ENCODE peak calls at places on chromosomes 7 and 10, in eight cellular contexts. B is ovary, V is Calu3, K is fibroblast of villous mesenchyme, T is IMR-90, Z is foreskin keratinocyte, Q is fibroblast of pulmonary artery, X is OCI-LY7. R is an unnamed sample.

GRCh38 chr10:72320676-72321247 is 34.0 kb downstream of the DNAJB12 start:
- DNase-seq in K (peak), Q (peak), V (peak), B (peak), X (peak), T (peak), Z (peak), R (peak)

GRCh38 chr7:18086165-18087030 is 58.8 kb upstream of the PRPS1L1 start:
- DNase-seq in K (no peak), X (no peak), V (peak), Q (peak), T (no peak), Z (peak), B (no peak), R (peak)

GRCh38 chr7:75866497-75867389 is 12.1 kb upstream of the RHBDD2 start:
- DNase-seq in Z (peak), T (peak), X (peak), Q (peak), K (peak), V (peak), B (peak), R (peak)

GRCh38 chr10:12349628-12350166 is 350 bp downstream of the CAMK1D start:
- DNase-seq in T (no peak), Q (no peak), V (no peak), X (no peak), B (peak), Z (no peak), K (no peak), R (no peak)

GRCh38 chr10:122490786-122491680 is 29.7 kb downstream of the HTRA1 start:
- DNase-seq in V (no peak), T (no peak), K (no peak), X (no peak), Z (peak), Q (peak), B (peak), R (peak)

GRCh38 chr10:45410807-45411606 is 37.0 kb downstream of the ALOX5 start:
- DNase-seq in T (no peak), Q (peak), X (no peak), B (no peak), Z (no peak), V (no peak), K (no peak), R (peak)

GRCh38 chr10:101834341-101834740 is 9.3 kb downstream of the KCNIP2 start:
- DNase-seq in B (peak), V (no peak), T (no peak), K (no peak), X (no peak), Z (no peak), Q (no peak), R (peak)

GRCh38 chr10:92880233-92880861 is 32.0 kb downstream of the EXOC6 start:
- DNase-seq in B (no peak), T (peak), Q (peak), K (peak), X (peak), V (peak), Z (peak), R (peak)

GRCh38 chr10:129932996-129933395 is 31.1 kb downstream of the EBF3 start:
- DNase-seq in B (peak), K (no peak), Z (no peak), V (no peak), Q (no peak), T (no peak), X (no peak), R (no peak)

GRCh38 chr10:72953687-72954086 is 919 bp downstream of the PLA2G12B start:
- DNase-seq in K (no peak), X (no peak), T (no peak), B (no peak), V (no peak), Z (no peak), Q (no peak), R (no peak)

GRCh38 chr7:51273360-51273759 is 43.2 kb downstream of the COBL start:
- DNase-seq in B (no peak), K (no peak), Q (no peak), V (no peak), Z (no peak), X (no peak), T (no peak), R (no peak)

GRCh38 chr7:73841689-73842247 is 548 bp downstream of the METTL27 start:
- DNase-seq in V (no peak), Z (no peak), T (no peak), K (no peak), B (no peak), Q (no peak), X (no peak), R (peak)

GRCh38 chr10:81949283-81949682 is 74.3 kb downstream of the NRG3 start:
- DNase-seq in Z (no peak), K (no peak), Q (no peak), V (no peak), X (no peak), T (no peak), B (no peak), R (no peak)

GRCh38 chr7:130281227-130281626 is 11.7 kb upstream of the CPA4 start:
- DNase-seq in Z (peak), X (no peak), V (no peak), K (no peak), Q (peak), T (peak), B (no peak), R (no peak)

DNA sequence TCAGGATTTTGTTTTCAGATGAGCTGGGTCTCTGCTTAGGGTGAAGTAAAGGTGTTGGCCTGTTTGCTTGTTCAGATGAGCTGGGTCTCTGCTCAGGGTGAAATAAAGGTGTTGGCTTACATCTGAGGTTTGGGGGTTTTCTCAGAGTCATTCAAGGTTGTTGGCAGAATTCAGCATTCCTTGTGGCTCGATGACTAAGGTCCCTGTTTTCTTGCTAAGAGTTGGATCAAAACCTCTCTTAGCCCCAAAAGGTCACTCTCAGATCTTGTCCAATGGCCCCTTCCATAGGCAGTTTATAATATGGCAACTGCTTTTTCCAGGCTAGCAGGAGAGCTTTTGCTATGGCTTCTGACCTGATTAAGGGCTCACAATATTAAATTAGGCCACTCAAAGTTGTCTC is 106.6 kb downstream of the ADAM22 start:
- DNase-seq in X (no peak), T (no peak), B (no peak), V (no peak), K (no peak), Q (no peak), Z (no peak), R (no peak)
- TF ChIP-seq CTCF in X (no peak), T (no peak), B (no peak), V (no peak), K (no peak), Q (no peak), Z (no peak), R (no peak)

GRCh38 chr10:120735773-120736371 is 115.3 kb upstream of the WDR11 start:
- DNase-seq in X (peak), K (peak), Z (peak), T (peak), Q (peak), V (no peak), B (no peak), R (no peak)
- TF ChIP-seq CTCF in X (peak), K (peak), Z (peak), T (peak), Q (peak), V (peak), B (no peak), R (peak)

DNA sequence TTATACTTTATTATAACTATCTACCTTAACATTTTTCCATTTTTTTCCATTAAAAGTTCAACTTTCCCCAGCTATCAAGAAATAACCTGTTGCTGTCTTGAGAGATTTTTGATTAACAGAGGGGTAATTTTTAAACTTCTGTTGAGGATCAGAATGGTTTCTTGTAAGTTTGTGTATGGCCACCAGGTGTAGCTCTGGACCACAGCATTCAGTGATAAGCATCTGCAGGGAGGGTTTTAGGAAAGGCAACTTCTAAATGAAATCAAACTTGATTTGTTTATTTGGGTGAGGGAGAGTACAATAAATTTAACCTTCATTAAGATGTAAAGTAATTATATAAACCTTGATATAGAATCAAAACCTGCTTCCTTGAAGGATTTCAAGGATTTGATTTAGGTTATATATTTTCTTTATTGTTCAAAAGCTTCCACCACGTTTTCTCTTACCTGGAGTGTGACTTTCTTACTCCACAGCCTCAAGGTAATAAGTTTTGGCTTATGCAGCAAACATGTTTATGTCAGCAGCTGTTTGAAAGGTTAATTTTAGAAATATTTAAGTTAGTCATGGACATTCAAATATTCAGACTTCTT is 153.3 kb downstream of the STK31 start:
- DNase-seq in K (peak), Z (peak), Q (peak), X (peak), V (peak), T (peak), B (no peak), R (peak)
- TF ChIP-seq CTCF in K (peak), Z (peak), Q (peak), X (peak), V (peak), T (peak), B (no peak), R (peak)

GRCh38 chr7:149467321-149467859 is 6.5 kb upstream of the ZNF777 start:
- DNase-seq in V (no peak), Z (no peak), B (no peak), Q (no peak), K (no peak), X (no peak), T (no peak), R (no peak)

GRCh38 chr7:149466364-149466763 is 5.5 kb upstream of the ZNF777 start:
- DNase-seq in V (no peak), Z (no peak), X (no peak), K (no peak), Q (no peak), B (no peak), T (no peak), R (no peak)

GRCh38 chr7:149471289-149471953 is 10.6 kb upstream of the ZNF777 start:
- DNase-seq in T (no peak), B (no peak), V (no peak), Q (no peak), K (no peak), X (no peak), Z (no peak), R (no peak)

GRCh38 chr7:149469806-149470205 is 8.9 kb upstream of the ZNF777 start:
- DNase-seq in Z (no peak), T (no peak), K (no peak), Q (no peak), B (no peak), V (no peak), X (no peak), R (no peak)

DNA sequence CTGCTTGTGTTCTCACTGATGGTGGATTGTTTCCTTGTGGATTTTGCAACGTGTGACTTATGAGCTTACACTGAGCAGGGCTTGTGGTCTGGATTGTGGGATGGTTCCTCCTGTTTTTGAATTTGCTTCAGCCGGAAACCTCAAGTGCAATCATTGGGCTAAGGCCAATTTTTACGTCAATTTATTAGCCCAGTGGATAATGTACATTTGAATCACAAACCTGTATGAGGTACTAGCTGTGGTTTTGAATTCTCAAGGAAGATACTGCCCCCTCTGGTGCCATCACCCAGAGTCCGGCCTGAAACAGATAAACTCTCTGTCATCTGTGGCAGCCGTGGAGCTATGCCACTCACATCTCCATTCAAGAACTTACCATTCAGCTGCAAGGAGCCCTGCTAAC is 7.3 kb upstream of the ZNF777 start:
- DNase-seq in V (no peak), T (no peak), Z (no peak), B (no peak), Q (peak), X (no peak), K (peak), R (no peak)
- TF ChIP-seq CTCF in V (no peak), T (no peak), Z (no peak), B (no peak), Q (no peak), X (peak), K (peak), R (no peak)

GRCh38 chr7:149027560-149028345 is 552 bp downstream of the PDIA4 start:
- DNase-seq in Z (no peak), B (no peak), V (no peak), Q (peak), K (peak), T (peak), X (peak), R (no peak)

GRCh38 chr7:149023662-149024061 is 4.6 kb downstream of the PDIA4 start:
- DNase-seq in Z (no peak), K (no peak), B (no peak), T (no peak), V (no peak), X (no peak), Q (no peak), R (no peak)

GRCh38 chr7:149031353-149031910 is 3.1 kb upstream of the PDIA4 start:
- DNase-seq in Z (no peak), T (no peak), X (no peak), K (no peak), B (no peak), V (no peak), Q (no peak), R (no peak)

GRCh38 chr7:149027055-149027454 is 1.2 kb downstream of the PDIA4 start:
- DNase-seq in T (no peak), Z (no peak), V (no peak), X (peak), B (no peak), K (no peak), Q (no peak), R (no peak)

DNA sequence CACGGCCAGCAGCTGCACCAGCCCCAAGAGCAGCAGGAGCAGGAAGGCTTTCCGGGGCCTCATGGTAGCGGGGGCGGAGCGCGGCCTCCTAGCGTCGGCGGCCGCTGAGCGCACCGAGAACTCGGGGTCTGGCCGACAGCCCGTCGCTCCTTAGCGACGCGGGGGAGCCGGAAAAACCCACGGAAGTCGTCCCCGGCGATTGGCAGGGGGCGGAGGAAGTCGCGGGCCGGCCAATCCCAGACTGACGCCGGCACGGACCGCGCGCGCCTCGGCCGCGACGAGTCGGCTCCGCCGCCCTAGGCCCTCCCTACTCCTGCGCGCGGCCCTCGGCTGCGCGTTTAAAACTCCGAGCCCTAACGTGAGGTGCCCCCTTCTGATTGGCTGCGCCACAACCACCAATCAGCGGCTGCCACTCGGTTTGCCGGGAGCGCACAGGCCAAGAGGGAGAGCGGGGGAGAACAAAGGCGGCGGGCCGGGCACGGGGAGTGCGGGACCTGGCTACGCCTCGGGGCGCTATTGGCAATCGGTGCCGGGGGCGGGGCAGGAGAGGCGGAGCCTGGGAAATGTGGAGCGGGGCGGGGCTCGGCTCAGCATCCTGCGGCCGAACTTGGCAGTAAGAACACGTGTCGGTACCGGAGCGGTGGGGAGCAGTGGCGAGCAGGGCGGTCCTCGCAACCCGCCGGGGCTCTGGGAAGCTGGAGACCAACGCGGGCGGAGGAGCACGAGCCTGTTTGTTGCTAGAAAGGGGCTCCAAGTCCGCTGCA is at the start of gene PDIA4:
- DNase-seq in K (peak), T (peak), X (peak), B (peak), Z (peak), V (peak), Q (peak), R (peak)
- TF ChIP-seq CTCF in K (no peak), T (peak), X (no peak), B (no peak), Z (peak), V (peak), Q (no peak), R (no peak)

GRCh38 chr7:101405474-101406067 is 42.9 kb downstream of the COL26A1 start:
- DNase-seq in V (no peak), Z (no peak), T (no peak), Q (no peak), X (no peak), B (no peak), K (no peak), R (no peak)

GRCh38 chr7:101410743-101411476 is 48.2 kb downstream of the COL26A1 start:
- DNase-seq in B (no peak), X (peak), Q (peak), K (peak), Z (no peak), T (no peak), V (peak), R (peak)

GRCh38 chr7:101412976-101413375 is 50.3 kb downstream of the COL26A1 start:
- DNase-seq in X (no peak), Z (no peak), V (no peak), Q (no peak), T (no peak), K (no peak), B (no peak), R (no peak)

GRCh38 chr7:101411477-101411954 is 48.8 kb downstream of the COL26A1 start:
- DNase-seq in V (no peak), Z (no peak), B (no peak), T (no peak), X (no peak), K (no peak), Q (no peak), R (no peak)
- TF ChIP-seq CTCF in V (no peak), Z (no peak), B (no peak), T (no peak), X (peak), K (peak), Q (no peak), R (peak)

GRCh38 chr10:125783957-125784356 is 8.3 kb upstream of the MMP21 start:
- DNase-seq in T (peak), Z (no peak), K (peak), V (no peak), X (peak), Q (no peak), B (no peak), R (no peak)
- TF ChIP-seq CTCF in T (no peak), Z (no peak), K (no peak), V (no peak), X (no peak), Q (no peak), B (no peak), R (no peak)

DNA sequence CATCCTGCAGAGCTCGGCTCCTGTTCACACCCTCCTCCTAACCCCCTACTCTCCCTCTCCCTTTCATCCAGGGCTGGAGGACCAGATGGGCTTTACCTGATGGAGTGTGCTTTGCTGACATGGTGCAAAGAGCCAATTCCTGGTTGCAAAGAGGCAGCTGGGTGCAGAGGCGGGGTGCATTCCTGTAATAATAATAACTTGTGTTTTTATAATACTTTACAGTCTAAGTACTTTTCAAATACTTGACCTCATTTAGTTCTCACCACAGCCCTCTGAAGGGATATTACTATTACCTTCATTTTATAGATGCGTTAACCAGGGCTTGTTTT is 70.3 kb downstream of the TCF7L2 start:
- DNase-seq in V (no peak), X (no peak), T (no peak), Z (no peak), K (no peak), Q (no peak), B (no peak), R (no peak)
- TF ChIP-seq CTCF in V (no peak), X (no peak), T (no peak), Z (no peak), K (no peak), Q (no peak), B (no peak), R (no peak)

R was measured in activated CD8-positive, alpha-beta T cell treated with anti-CD3 and anti-CD28 coated beads for 36 hours.